ENCODE peak calls at places on chromosomes 16 and 17, in nine cellular contexts. O is GM12891, L is transverse colon, T is HCT116, C is Panc1, H is HL-60, P is sigmoid colon, E is GM23338, M is SK-N-SH. X is an unnamed sample.

GRCh38 chr17:49104511-49105074 is 28.0 kb upstream of the B4GALNT2 start:
- DNase-seq in E (no peak), M (no peak), T (no peak), C (no peak), H (no peak), P (no peak), O (no peak), L (no peak), X (no peak)

GRCh38 chr17:2444382-2444781 is 43.5 kb upstream of the MNT start:
- DNase-seq in T (no peak), O (no peak), E (no peak), M (no peak), H (no peak), L (no peak), C (no peak), P (no peak), X (no peak)

GRCh38 chr17:35890774-35891155 is 10.6 kb upstream of the CCL5 start:
- DNase-seq in T (no peak), H (no peak), M (peak; percentile 21), E (peak; percentile 24), O (no peak), C (no peak), P (no peak), L (peak; percentile 54), X (no peak)

GRCh38 chr17:80408872-80409271 is 6.1 kb upstream of the ENDOV start:
- DNase-seq in C (no peak), H (no peak), O (no peak), P (no peak), E (no peak), L (no peak), M (no peak), T (no peak), X (no peak)

GRCh38 chr17:40558651-40559015 is 6.6 kb downstream of the CCR7 start:
- DNase-seq in O (no peak), E (no peak), P (no peak), T (no peak), C (no peak), M (no peak), L (no peak), H (no peak), X (no peak)

GRCh38 chr17:76562734-76563148 is 22.9 kb downstream of the PRCD start:
- DNase-seq in L (no peak), H (no peak), E (no peak), T (no peak), O (no peak), C (no peak), P (no peak), M (peak; percentile 27), X (no peak)

GRCh38 chr16:67242138-67242730 is 5.0 kb downstream of the FHOD1 start:
- DNase-seq in H (no peak), C (no peak), M (no peak), E (no peak), O (no peak), T (no peak), P (no peak), L (no peak), X (no peak)

GRCh38 chr16:63061319-63061718 is 1025.1 kb upstream of the CDH8 start:
- DNase-seq in O (no peak), C (no peak), H (no peak), E (peak; percentile 14), L (no peak), T (no peak), P (no peak), M (no peak), X (no peak)

GRCh38 chr17:49508061-49508865 is 13.2 kb downstream of the NGFR start:
- DNase-seq in L (no peak), H (no peak), T (peak; percentile 52), O (no peak), P (no peak), C (no peak), M (peak; percentile 59), E (peak; percentile 83), X (no peak)

GRCh38 chr17:49887744-49888360 is 40.0 kb upstream of the TAC4 start:
- DNase-seq in E (no peak), P (no peak), M (no peak), L (no peak), C (no peak), H (no peak), O (no peak), T (no peak), X (peak; percentile 50)

GRCh38 chr16:22326369-22326652 is 29.1 kb downstream of the POLR3E start:
- DNase-seq in E (no peak), H (no peak), M (no peak), C (no peak), O (no peak), L (no peak), P (no peak), T (no peak), X (no peak)

GRCh38 chr16:12455287-12455798 is 348.3 kb downstream of the CPPED1 start:
- DNase-seq in C (peak; percentile 24), T (peak; percentile 6), E (peak; percentile 81), L (peak; percentile 59), M (peak; percentile 73), O (no peak), P (no peak), H (peak; percentile 24), X (peak; percentile 72)

GRCh38 chr16:15983898-15984297 is 34.5 kb downstream of the ABCC1 start:
- DNase-seq in L (no peak), P (no peak), H (no peak), O (no peak), C (no peak), T (no peak), M (no peak), E (no peak), X (peak; percentile 25)

GRCh38 chr16:63575031-63575430 is 1538.8 kb upstream of the CDH8 start:
- DNase-seq in E (peak; percentile 7), T (no peak), L (no peak), P (no peak), H (no peak), M (no peak), O (no peak), C (no peak), X (no peak)

GRCh38 chr17:64781394-64781793 is 119.3 kb upstream of the SMURF2 start:
- DNase-seq in H (peak; percentile 70), E (peak; percentile 64), O (peak; percentile 53), C (no peak), M (peak; percentile 62), P (peak; percentile 77), L (peak; percentile 75), T (no peak), X (peak; percentile 92)

GRCh38 chr17:2064980-2065785 is 10.3 kb downstream of the HIC1 start:
- DNase-seq in C (no peak), O (peak; percentile 59), L (peak; percentile 46), T (no peak), M (peak; percentile 66), H (no peak), P (no peak), E (peak; percentile 89), X (peak; percentile 54)

GRCh38 chr17:73343168-73343634 is 31.4 kb upstream of the CDC42EP4 start:
- DNase-seq in O (no peak), P (peak; percentile 95), L (peak; percentile 51), M (peak; percentile 94), H (no peak), T (no peak), E (peak; percentile 89), C (no peak), X (no peak)

GRCh38 chr16:69565611-69566436 is at the start of gene NFAT5:
- DNase-seq in H (peak; percentile 80), T (peak; percentile 42), P (peak; percentile 95), O (peak; percentile 55), E (peak; percentile 93), M (peak; percentile 94), C (no peak), L (peak; percentile 91), X (peak; percentile 92)

GRCh38 chr17:65438708-65439294 is 122.6 kb downstream of the AXIN2 start:
- DNase-seq in L (no peak), T (no peak), E (no peak), C (no peak), H (no peak), M (peak; percentile 59), O (no peak), P (no peak), X (no peak)

GRCh38 chr16:795580-796229 is 4.8 kb downstream of the GNG13 start:
- DNase-seq in M (no peak), C (no peak), H (no peak), T (peak; percentile 58), E (no peak), P (no peak), O (no peak), L (peak; percentile 50), X (no peak)

GRCh38 chr16:28166394-28167208 is 45.2 kb downstream of the XPO6 start:
- DNase-seq in O (no peak), H (no peak), C (no peak), E (no peak), T (peak; percentile 13), L (no peak), M (no peak), P (no peak), X (no peak)
- TF ChIP-seq POLR2AphosphoS5 in O (no peak), H (no peak), C (no peak), E (no peak), T (no peak), L (no peak), M (no peak), P (no peak), X (no peak)

GRCh38 chr16:53071748-53072301 is 17.0 kb downstream of the CHD9 start:
- DNase-seq in H (no peak), O (no peak), T (no peak), L (peak; percentile 51), E (no peak), P (peak; percentile 90), C (no peak), M (peak; percentile 64), X (no peak)
- TF ChIP-seq POLR2AphosphoS5 in H (no peak), O (no peak), T (no peak), L (no peak), E (no peak), P (no peak), C (no peak), M (no peak), X (peak; percentile 5)

DNA sequence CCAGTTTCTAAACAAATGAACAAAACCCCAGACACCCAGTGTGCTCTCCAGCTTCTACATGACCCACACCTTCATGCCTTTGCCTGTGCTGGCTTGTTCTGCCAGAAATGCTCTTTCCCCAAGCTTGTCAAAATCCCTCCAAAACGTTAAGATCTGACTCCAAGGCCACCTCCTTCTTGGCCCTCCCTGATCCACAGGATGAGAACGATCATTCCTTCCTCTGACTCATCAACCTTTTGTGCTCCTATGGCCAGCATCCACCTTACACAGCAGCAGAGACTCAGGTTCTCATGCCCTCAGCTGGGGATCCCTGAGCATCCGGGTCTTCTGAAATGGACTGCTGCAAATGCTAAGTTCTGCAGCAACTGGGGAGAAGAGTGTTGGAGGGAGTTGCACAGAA is 3.0 kb downstream of the ZBTB4 start:
- DNase-seq in P (no peak), M (no peak), C (no peak), T (no peak), E (no peak), L (no peak), H (no peak), O (no peak), X (no peak)
- TF ChIP-seq POLR2AphosphoS5 in P (no peak), M (no peak), C (no peak), T (no peak), E (no peak), L (no peak), H (no peak), O (no peak), X (no peak)

GRCh38 chr16:54792811-54793210 is 137.9 kb upstream of the IRX5 start:
- DNase-seq in H (no peak), P (no peak), C (no peak), O (no peak), M (no peak), E (no peak), T (no peak), L (no peak), X (no peak)
- TF ChIP-seq POLR2AphosphoS5 in H (no peak), P (no peak), C (no peak), O (no peak), M (no peak), E (no peak), T (no peak), L (no peak), X (no peak)

GRCh38 chr16:60203525-60204124 is 1469.5 kb upstream of the GOT2 start:
- DNase-seq in P (no peak), C (no peak), M (peak; percentile 2), H (no peak), L (no peak), O (no peak), T (no peak), E (peak; percentile 61), X (no peak)
- TF ChIP-seq POLR2AphosphoS5 in P (no peak), C (no peak), M (no peak), H (no peak), L (no peak), O (no peak), T (no peak), E (no peak), X (no peak)